ENCODE peak calls at places on chromosomes 11 and 22, in ten cellular contexts. M, K, L, G, E, S, F, O, Y and W are unnamed samples. For H3K4me1, the result is how much of the 10 kb centered on the place peaks cover.

GRCh38 chr22:22941831-22942510 is 54.4 kb downstream of the IGLL5 start:
- DNase-seq in Y (peak), E (peak), F (no peak), S (no peak), G (peak), L (no peak), O (peak), K (no peak), M (no peak), W (no peak)

GRCh38 chr11:111565111-111565720 is 24.7 kb downstream of the LAYN start:
- DNase-seq in Y (peak), E (no peak), S (peak), O (peak), L (peak), G (no peak), M (no peak), F (peak), K (peak), W (peak)

GRCh38 chr11:112831969-112832368 is 129.3 kb upstream of the NCAM1 start:
- DNase-seq in M (no peak), L (no peak), O (no peak), Y (no peak), E (no peak), G (no peak), S (no peak), F (no peak), K (no peak), W (no peak)

GRCh38 chr22:50342651-50343540 is at the start of gene PPP6R2:
- DNase-seq in S (peak), K (peak), M (no peak), F (peak), L (peak), E (peak), G (peak), Y (peak), O (no peak), W (peak)

GRCh38 chr11:23932485-23932898 is 564.4 kb upstream of the LUZP2 start:
- DNase-seq in S (no peak), G (no peak), F (no peak), K (peak), O (no peak), L (no peak), M (no peak), Y (no peak), E (no peak), W (no peak)

GRCh38 chr11:69376155-69377028 is 82.4 kb downstream of the MYEOV start:
- DNase-seq in M (no peak), Y (no peak), E (no peak), L (peak), F (no peak), S (no peak), O (no peak), G (peak), K (no peak), W (peak)

GRCh38 chr11:120938255-120938654 is 85.6 kb upstream of the TBCEL start:
- DNase-seq in S (no peak), F (no peak), O (no peak), G (no peak), L (no peak), M (no peak), Y (no peak), K (no peak), E (no peak), W (no peak)

GRCh38 chr11:115990004-115990447 is 485.8 kb upstream of the CADM1 start:
- DNase-seq in L (no peak), Y (no peak), O (no peak), S (no peak), K (no peak), F (no peak), G (no peak), E (peak), M (no peak), W (no peak)

GRCh38 chr11:110711776-110712642 is at the start of gene ARHGAP20:
- DNase-seq in L (peak), O (peak), K (peak), M (no peak), G (peak), S (peak), E (peak), F (peak), Y (no peak), W (peak)

GRCh38 chr11:65444314-65445051 is 21.9 kb downstream of the NEAT1 start:
- DNase-seq in F (peak), G (peak), Y (no peak), L (no peak), E (no peak), M (no peak), K (peak), O (peak), S (no peak), W (no peak)

GRCh38 chr11:73194034-73194507 is 24.0 kb upstream of the P2RY2 start:
- DNase-seq in M (no peak), O (no peak), K (no peak), F (no peak), L (no peak), Y (no peak), G (no peak), E (no peak), S (no peak), W (no peak)

GRCh38 chr11:117625237-117625636 is 171.8 kb downstream of the DSCAML1 start:
- DNase-seq in F (no peak), E (peak), G (no peak), M (no peak), O (no peak), L (no peak), S (no peak), K (no peak), Y (no peak), W (no peak)

GRCh38 chr11:28730889-28731288 is 622.7 kb downstream of the METTL15 start:
- DNase-seq in K (no peak), G (no peak), O (no peak), Y (no peak), M (no peak), E (no peak), S (no peak), L (no peak), F (no peak), W (no peak)

GRCh38 chr11:13288375-13289029 is 10.9 kb downstream of the BMAL1 start:
- DNase-seq in Y (no peak), L (no peak), S (no peak), E (no peak), F (no peak), O (no peak), K (peak), G (no peak), M (no peak), W (no peak)

GRCh38 chr11:4680341-4680740 is 17.3 kb downstream of the OR51E2 start:
- DNase-seq in Y (no peak), G (no peak), L (no peak), E (no peak), M (no peak), S (no peak), O (no peak), F (no peak), K (no peak), W (no peak)

GRCh38 chr22:44182591-44183588 is 2.2 kb downstream of the PARVG start:
- DNase-seq in L (peak), Y (peak), M (no peak), E (peak), F (peak), K (no peak), O (peak), S (peak), G (peak), W (peak)

GRCh38 chr11:35814026-35814425 is 129.8 kb upstream of the LDLRAD3 start:
- DNase-seq in S (no peak), G (no peak), F (no peak), E (no peak), K (no peak), M (no peak), O (no peak), L (no peak), Y (no peak), W (no peak)

GRCh38 chr22:31828739-31829138 is 74.9 kb downstream of the DEPDC5 start:
- DNase-seq in L (no peak), M (no peak), O (no peak), G (no peak), S (no peak), E (no peak), K (no peak), Y (no peak), F (no peak), W (no peak)

GRCh38 chr22:36385491-36386350 is 2.0 kb downstream of the MYH9 start:
- DNase-seq in E (peak), S (no peak), K (no peak), O (no peak), G (peak), L (peak), F (peak), M (no peak), Y (peak), W (peak)

GRCh38 chr11:76551400-76551799 is 106.6 kb downstream of the EMSY start:
- DNase-seq in K (no peak), L (no peak), S (no peak), E (no peak), F (no peak), M (no peak), Y (no peak), G (no peak), O (no peak), W (no peak)

GRCh38 chr11:25838918-25839611 is 492.9 kb upstream of the ANO3 start:
- DNase-seq in G (no peak), K (no peak), E (no peak), Y (no peak), M (no peak), L (no peak), S (no peak), O (no peak), F (no peak), W (no peak)

GRCh38 chr11:120169981-120170698 is 32.2 kb upstream of the TRIM29 start:
- DNase-seq in F (no peak), Y (no peak), K (no peak), E (peak), G (no peak), O (peak), L (no peak), S (peak), M (no peak), W (no peak)

GRCh38 chr22:22691716-22692701 is 47.6 kb downstream of the GGTLC2 start:
- DNase-seq in M (no peak), O (no peak), F (no peak), G (no peak), Y (no peak), E (no peak), K (no peak), L (no peak), S (no peak), W (no peak)

GRCh38 chr11:110962907-110963306 is 250.7 kb upstream of the ARHGAP20 start:
- DNase-seq in L (no peak), Y (no peak), F (no peak), K (peak), O (no peak), G (no peak), S (no peak), M (no peak), E (no peak), W (no peak)

GRCh38 chr11:44680982-44681597 is 45.7 kb upstream of the TSPAN18 start:
- DNase-seq in S (no peak), E (no peak), M (no peak), F (no peak), K (no peak), O (no peak), Y (no peak), G (no peak), L (no peak), W (no peak)

GRCh38 chr11:33478111-33478573 is 221.0 kb downstream of the HIPK3 start:
- DNase-seq in Y (no peak), S (no peak), F (no peak), G (no peak), L (no peak), K (no peak), M (no peak), O (no peak), E (no peak), W (no peak)

GRCh38 chr11:112962854-112963367 is 1.7 kb downstream of the NCAM1 start:
- DNase-seq in O (no peak), E (peak), L (peak), F (no peak), K (no peak), S (no peak), G (peak), Y (no peak), M (no peak), W (peak)

GRCh38 chr11:16778286-16778685 is 39.8 kb downstream of the C11orf58 start:
- DNase-seq in S (no peak), F (no peak), O (no peak), L (no peak), Y (no peak), G (no peak), E (peak), K (no peak), M (no peak), W (no peak)

GRCh38 chr22:36374603-36375024 is 13.2 kb downstream of the MYH9 start:
- DNase-seq in E (no peak), M (no peak), Y (no peak), S (no peak), O (no peak), G (peak), K (peak), F (no peak), L (peak), W (no peak)

GRCh38 chr22:34798605-34799004 is 267.4 kb upstream of the ISX start:
- DNase-seq in S (no peak), E (no peak), M (no peak), F (no peak), O (no peak), Y (no peak), G (no peak), K (no peak), L (peak), W (no peak)

GRCh38 chr11:14418801-14419417 is 59.9 kb upstream of the RRAS2 start:
- DNase-seq in Y (peak), G (no peak), F (no peak), E (no peak), S (no peak), K (peak), L (no peak), O (no peak), M (no peak), W (no peak)

GRCh38 chr22:30301995-30302809 is 12.9 kb upstream of the CASTOR1 start:
- DNase-seq in M (no peak), L (peak), G (peak), K (peak), Y (no peak), E (peak), F (no peak), O (no peak), S (no peak), W (peak)

GRCh38 chr22:29314537-29315285 is 786 bp downstream of the RASL10A start:
- DNase-seq in G (peak), O (no peak), K (no peak), L (no peak), Y (no peak), S (no peak), F (no peak), M (no peak), E (peak), W (no peak)

GRCh38 chr11:120223793-120224192 is 13.0 kb downstream of the OAF start:
- DNase-seq in O (no peak), Y (no peak), M (no peak), F (no peak), S (no peak), K (no peak), L (no peak), G (no peak), E (no peak), W (no peak)

GRCh38 chr22:40703731-40704130 is 24.4 kb downstream of the MCHR1 start:
- DNase-seq in Y (no peak), L (no peak), K (no peak), G (no peak), E (no peak), M (no peak), F (no peak), S (no peak), O (no peak), W (no peak)

GRCh38 chr11:119155733-119156492 is 7.1 kb downstream of the ABCG4 start:
- DNase-seq in M (no peak), Y (no peak), S (no peak), K (no peak), O (no peak), E (no peak), F (no peak), L (no peak), G (no peak), W (no peak)

DNA sequence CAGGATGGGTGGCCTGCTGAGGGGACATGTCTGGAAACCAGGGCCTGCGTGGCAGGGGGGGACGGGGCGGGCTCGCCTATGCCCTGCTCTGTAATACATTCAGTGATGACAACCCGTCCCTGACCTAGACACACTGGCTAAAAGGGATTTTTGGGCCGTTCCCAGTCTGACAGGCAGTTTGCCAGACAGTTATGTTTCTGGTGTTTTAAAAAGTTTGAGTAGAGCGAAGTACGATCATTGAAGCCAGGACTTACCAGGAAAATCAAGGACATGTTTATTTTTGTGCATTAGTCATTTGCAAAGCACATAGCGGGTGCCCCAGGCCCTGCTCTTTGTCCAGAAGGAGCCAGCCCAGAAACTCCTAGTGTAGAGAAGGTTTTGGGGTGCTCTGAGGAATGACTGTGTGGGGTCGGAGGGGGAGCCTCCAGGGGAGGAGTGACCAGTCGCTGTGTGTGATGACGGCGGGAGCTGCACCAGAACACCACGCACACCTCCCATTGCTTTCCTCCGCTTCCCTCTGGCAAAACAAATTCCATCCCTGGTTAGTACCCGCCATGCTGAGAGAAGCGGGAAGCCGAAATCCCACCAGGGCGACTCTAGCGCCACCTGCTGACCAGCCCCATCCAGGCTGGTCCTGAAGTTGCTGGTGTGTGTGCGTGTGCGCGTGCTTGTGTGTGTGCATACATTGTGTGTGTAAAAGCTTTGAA is 50.8 kb downstream of the FBLN1 start:
- DNase-seq in F (peak), E (peak), K (peak), L (peak), Y (peak), G (no peak), O (peak), M (no peak), S (peak), W (peak)
- H3K4me3 ChIP-seq in F (no peak), E (no peak), K (no peak), L (no peak), Y (no peak), G (no peak), O (no peak), M (no peak), S (no peak), W (no peak)

DNA sequence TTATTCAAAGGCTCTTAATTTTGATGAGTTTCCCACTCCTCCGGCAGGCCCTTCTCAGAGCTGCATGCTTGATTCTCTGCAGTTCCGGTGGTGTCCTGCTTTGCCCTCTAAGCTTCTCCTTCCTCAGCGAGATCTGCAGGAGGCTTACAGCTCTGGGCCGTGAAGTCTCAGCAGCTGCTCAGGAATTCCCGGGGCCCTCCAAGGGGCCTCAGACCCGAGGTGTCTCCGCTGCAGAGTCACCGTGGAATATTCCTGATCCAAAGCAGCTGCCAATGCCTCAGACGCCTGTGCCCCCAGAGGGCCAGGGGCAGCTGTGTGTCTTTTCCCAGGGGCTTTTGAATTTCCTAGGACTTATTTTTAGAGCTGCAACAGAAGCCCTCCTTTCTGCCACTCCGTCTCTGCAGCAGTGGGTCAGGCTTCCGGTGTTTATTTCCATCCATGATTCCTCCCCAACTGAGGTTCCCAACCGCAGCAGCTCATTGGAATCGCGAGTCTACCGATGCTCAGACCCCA is 37.2 kb downstream of the RPS6KA4 start:
- DNase-seq in G (no peak), M (no peak), L (no peak), F (no peak), E (no peak), K (no peak), S (no peak), Y (no peak), O (no peak), W (no peak)
- TF ChIP-seq CTCF in G (no peak), M (no peak), L (no peak), F (no peak), E (no peak), K (no peak), S (no peak), Y (no peak), O (no peak), W (no peak)

GRCh38 chr22:42444060-42444904 is 12.1 kb upstream of the NFAM1 start:
- DNase-seq in Y (peak), G (peak), L (peak), M (no peak), K (peak), E (peak), S (peak), O (peak), F (peak), W (peak)
- H3K4me1 ChIP-seq in Y (under half), G (under half), L (under half), M (under half), K (under half), E (under half), S (under half), O (under half), F (under half), W (under half)

GRCh38 chr11:122155001-122155400 is 39.0 kb upstream of the BLID start:
- DNase-seq in O (no peak), M (no peak), G (no peak), K (no peak), E (no peak), S (no peak), F (no peak), L (no peak), Y (no peak), W (no peak)
- H3K4me3 ChIP-seq in O (no peak), M (no peak), G (no peak), K (no peak), E (no peak), S (no peak), F (no peak), L (no peak), Y (no peak), W (no peak)

GRCh38 chr22:42932197-42932519 is 75.1 kb upstream of the ARFGAP3 start:
- DNase-seq in L (no peak), G (no peak), M (no peak), K (no peak), F (no peak), Y (no peak), O (no peak), S (no peak), E (no peak), W (no peak)
- TF ChIP-seq CTCF in L (no peak), G (no peak), M (no peak), K (no peak), F (no peak), Y (no peak), O (no peak), S (no peak), E (no peak), W (no peak)

DNA sequence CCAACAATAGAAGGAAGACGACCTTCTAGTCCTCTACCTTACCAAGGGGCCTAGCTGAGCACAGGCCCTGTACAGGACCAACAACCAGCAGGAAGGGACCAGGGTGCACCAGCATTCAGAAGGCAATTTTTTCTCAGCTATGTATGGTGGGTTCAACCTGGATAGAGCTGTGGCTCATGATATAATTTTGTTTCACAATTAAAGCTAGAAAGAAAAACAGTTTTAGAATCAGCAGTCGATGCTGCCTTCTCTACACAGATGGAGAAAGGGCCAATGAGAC is 3.7 kb downstream of the DGCR2 start:
- DNase-seq in O (no peak), L (no peak), K (no peak), G (no peak), Y (no peak), S (no peak), F (no peak), E (no peak), M (no peak), W (no peak)
- H3K4me1 ChIP-seq in O (under half), L (under half), K (under half), G (under half), Y (under half), S (under half), F (under half), E (half or more), M (half or more), W (half or more)

GRCh38 chr22:46065733-46066454 is 84.4 kb upstream of the PPARA start:
- DNase-seq in K (no peak), S (no peak), Y (no peak), G (no peak), O (no peak), E (no peak), F (no peak), L (no peak), M (no peak), W (no peak)
- H3K4me3 ChIP-seq in K (no peak), S (peak), Y (no peak), G (no peak), O (no peak), E (peak), F (no peak), L (peak), M (peak), W (peak)